ENCODE peak calls at places on chromosome 9, in four cellular contexts. One of them, this sample, is unnamed.

GRCh38 chr9:84875193-84875592 is 205.7 kb downstream of the NTRK2 start:
- DNase-seq in GM23248: no peak
- DNase-seq in posterior vena cava: no peak
- DNase-seq in stimulated activated CD8-positive, alpha-beta memory T cell treated with anti-CD3 and anti-CD28 coated beads, Interleukin-2, amount 100 ng/mL, for 48 hours: no peak
- DNase-seq in this sample: no peak

GRCh38 chr9:136980669-136981478 is 1.9 kb upstream of the LCNL1 start:
- DNase-seq in GM23248: no peak
- DNase-seq in posterior vena cava: no peak
- DNase-seq in stimulated activated CD8-positive, alpha-beta memory T cell treated with anti-CD3 and anti-CD28 coated beads, Interleukin-2, amount 100 ng/mL, for 48 hours: no peak
- DNase-seq in this sample: no peak

GRCh38 chr9:135287627-135288026 is 192.0 kb upstream of the PPP1R26 start:
- DNase-seq in GM23248: no peak
- DNase-seq in posterior vena cava: peak; percentile 47
- DNase-seq in stimulated activated CD8-positive, alpha-beta memory T cell treated with anti-CD3 and anti-CD28 coated beads, Interleukin-2, amount 100 ng/mL, for 48 hours: no peak
- DNase-seq in this sample: peak; percentile 57

GRCh38 chr9:10366171-10366779 is 246.5 kb downstream of the PTPRD start:
- DNase-seq in GM23248: peak; percentile 31
- DNase-seq in posterior vena cava: no peak
- DNase-seq in stimulated activated CD8-positive, alpha-beta memory T cell treated with anti-CD3 and anti-CD28 coated beads, Interleukin-2, amount 100 ng/mL, for 48 hours: no peak
- DNase-seq in this sample: no peak

GRCh38 chr9:126916909-126917308 is 2.3 kb downstream of the RALGPS1 start:
- DNase-seq in GM23248: no peak
- DNase-seq in posterior vena cava: no peak
- DNase-seq in stimulated activated CD8-positive, alpha-beta memory T cell treated with anti-CD3 and anti-CD28 coated beads, Interleukin-2, amount 100 ng/mL, for 48 hours: no peak
- DNase-seq in this sample: no peak

GRCh38 chr9:115674091-115674490 is 479.5 kb upstream of the PAPPA start:
- DNase-seq in GM23248: peak; percentile 25
- DNase-seq in posterior vena cava: no peak
- DNase-seq in stimulated activated CD8-positive, alpha-beta memory T cell treated with anti-CD3 and anti-CD28 coated beads, Interleukin-2, amount 100 ng/mL, for 48 hours: no peak
- DNase-seq in this sample: no peak

GRCh38 chr9:97504381-97505216 is 3.1 kb downstream of the TMOD1 start:
- DNase-seq in GM23248: peak; percentile 52
- DNase-seq in posterior vena cava: no peak
- DNase-seq in stimulated activated CD8-positive, alpha-beta memory T cell treated with anti-CD3 and anti-CD28 coated beads, Interleukin-2, amount 100 ng/mL, for 48 hours: no peak
- DNase-seq in this sample: no peak

GRCh38 chr9:113882181-113882580 is 6.1 kb downstream of the ZNF618 start:
- DNase-seq in GM23248: no peak
- DNase-seq in posterior vena cava: no peak
- DNase-seq in stimulated activated CD8-positive, alpha-beta memory T cell treated with anti-CD3 and anti-CD28 coated beads, Interleukin-2, amount 100 ng/mL, for 48 hours: no peak
- DNase-seq in this sample: no peak

GRCh38 chr9:95100071-95100627 is 217.4 kb downstream of the FANCC start:
- DNase-seq in GM23248: peak; percentile 62
- DNase-seq in posterior vena cava: no peak
- DNase-seq in stimulated activated CD8-positive, alpha-beta memory T cell treated with anti-CD3 and anti-CD28 coated beads, Interleukin-2, amount 100 ng/mL, for 48 hours: no peak
- DNase-seq in this sample: no peak

GRCh38 chr9:97511762-97512429 is 10.4 kb downstream of the TMOD1 start:
- DNase-seq in GM23248: no peak
- DNase-seq in posterior vena cava: no peak
- DNase-seq in stimulated activated CD8-positive, alpha-beta memory T cell treated with anti-CD3 and anti-CD28 coated beads, Interleukin-2, amount 100 ng/mL, for 48 hours: no peak
- DNase-seq in this sample: no peak

GRCh38 chr9:78691531-78691930 is 394.6 kb downstream of the PSAT1 start:
- DNase-seq in GM23248: peak; percentile 83
- DNase-seq in posterior vena cava: no peak
- DNase-seq in stimulated activated CD8-positive, alpha-beta memory T cell treated with anti-CD3 and anti-CD28 coated beads, Interleukin-2, amount 100 ng/mL, for 48 hours: no peak
- DNase-seq in this sample: no peak

GRCh38 chr9:94101169-94101853 is 17.0 kb downstream of the PTPDC1 start:
- DNase-seq in GM23248: no peak
- DNase-seq in posterior vena cava: no peak
- DNase-seq in stimulated activated CD8-positive, alpha-beta memory T cell treated with anti-CD3 and anti-CD28 coated beads, Interleukin-2, amount 100 ng/mL, for 48 hours: no peak
- DNase-seq in this sample: no peak

GRCh38 chr9:7315746-7316457 is 483.7 kb downstream of the DMAC1 start:
- DNase-seq in GM23248: peak; percentile 84
- DNase-seq in posterior vena cava: no peak
- DNase-seq in stimulated activated CD8-positive, alpha-beta memory T cell treated with anti-CD3 and anti-CD28 coated beads, Interleukin-2, amount 100 ng/mL, for 48 hours: no peak
- DNase-seq in this sample: no peak

GRCh38 chr9:87973122-87973521 is 1.2 kb downstream of the CDK20 start:
- DNase-seq in GM23248: no peak
- DNase-seq in posterior vena cava: no peak
- DNase-seq in stimulated activated CD8-positive, alpha-beta memory T cell treated with anti-CD3 and anti-CD28 coated beads, Interleukin-2, amount 100 ng/mL, for 48 hours: no peak
- DNase-seq in this sample: no peak

GRCh38 chr9:98124637-98125426 is 5.8 kb upstream of the TRIM14 start:
- DNase-seq in GM23248: no peak
- DNase-seq in posterior vena cava: no peak
- DNase-seq in stimulated activated CD8-positive, alpha-beta memory T cell treated with anti-CD3 and anti-CD28 coated beads, Interleukin-2, amount 100 ng/mL, for 48 hours: no peak
- DNase-seq in this sample: peak; percentile 34

GRCh38 chr9:120717194-120717593 is 2.9 kb upstream of the MEGF9 start:
- DNase-seq in GM23248: no peak
- DNase-seq in posterior vena cava: no peak
- DNase-seq in stimulated activated CD8-positive, alpha-beta memory T cell treated with anti-CD3 and anti-CD28 coated beads, Interleukin-2, amount 100 ng/mL, for 48 hours: no peak
- DNase-seq in this sample: no peak

GRCh38 chr9:91949946-91950664 is at the start of gene ROR2:
- DNase-seq in GM23248: peak; percentile 86
- DNase-seq in posterior vena cava: no peak
- DNase-seq in stimulated activated CD8-positive, alpha-beta memory T cell treated with anti-CD3 and anti-CD28 coated beads, Interleukin-2, amount 100 ng/mL, for 48 hours: peak; percentile 40
- DNase-seq in this sample: peak; percentile 89

GRCh38 chr9:16925426-16925825 is 55.0 kb upstream of the BNC2 start:
- DNase-seq in GM23248: peak; percentile 57
- DNase-seq in posterior vena cava: no peak
- DNase-seq in stimulated activated CD8-positive, alpha-beta memory T cell treated with anti-CD3 and anti-CD28 coated beads, Interleukin-2, amount 100 ng/mL, for 48 hours: no peak
- DNase-seq in this sample: no peak

GRCh38 chr9:79257671-79258410 is 313.9 kb upstream of the TLE4 start:
- DNase-seq in GM23248: no peak
- DNase-seq in posterior vena cava: no peak
- DNase-seq in stimulated activated CD8-positive, alpha-beta memory T cell treated with anti-CD3 and anti-CD28 coated beads, Interleukin-2, amount 100 ng/mL, for 48 hours: no peak
- DNase-seq in this sample: no peak

GRCh38 chr9:122329592-122329991 is 41.2 kb upstream of the PTGS1 start:
- DNase-seq in GM23248: no peak
- DNase-seq in posterior vena cava: no peak
- DNase-seq in stimulated activated CD8-positive, alpha-beta memory T cell treated with anti-CD3 and anti-CD28 coated beads, Interleukin-2, amount 100 ng/mL, for 48 hours: no peak
- DNase-seq in this sample: no peak

This sample was measured in kidney.